ENCODE peak calls at places on chromosomes 4 and X, in nine cellular contexts. R, P, O, D, U, N, I, E and S are unnamed samples.

GRCh38 chrX:54325077-54325476 is 32.8 kb downstream of the WNK3 start:
- DNase-seq in R (no peak), P (no peak), O (no peak), D (no peak), U (no peak), N (no peak), I (no peak), E (no peak), S (no peak)

GRCh38 chr4:7824218-7824617 is 115.4 kb downstream of the AFAP1 start:
- DNase-seq in R (no peak), P (no peak), O (no peak), D (no peak), U (no peak), N (no peak), I (peak), E (no peak), S (no peak)

GRCh38 chrX:67612231-67612630 is 68.4 kb downstream of the AR start:
- DNase-seq in R (no peak), P (no peak), O (no peak), D (no peak), U (no peak), N (no peak), I (no peak), E (no peak), S (no peak)

GRCh38 chr4:130306566-130306965 is 1210.6 kb downstream of the C4orf33 start:
- DNase-seq in R (no peak), P (no peak), O (no peak), D (no peak), U (no peak), N (no peak), I (no peak), E (no peak), S (no peak)

GRCh38 chr4:184534511-184535391 is 60.4 kb upstream of the IRF2 start:
- DNase-seq in R (peak), P (no peak), O (no peak), D (no peak), U (no peak), N (no peak), I (peak), E (peak), S (no peak)

GRCh38 chr4:1767058-1767769 is 25.9 kb upstream of the FGFR3 start:
- DNase-seq in R (no peak), P (no peak), O (no peak), D (no peak), U (no peak), N (no peak), I (peak), E (peak), S (no peak)

GRCh38 chr4:7460591-7460990 is 25.9 kb upstream of the PSAPL1 start:
- DNase-seq in R (peak), P (no peak), O (peak), D (no peak), U (no peak), N (no peak), I (peak), E (no peak), S (no peak)

GRCh38 chr4:38723726-38724506 is 58.9 kb downstream of the TLR10 start:
- DNase-seq in R (no peak), P (no peak), O (no peak), D (no peak), U (peak), N (no peak), I (no peak), E (no peak), S (no peak)

GRCh38 chrX:1507511-1508463 is 29.2 kb downstream of the P2RY8 start:
- DNase-seq in R (no peak), P (no peak), O (no peak), D (no peak), U (no peak), N (no peak), I (no peak), E (no peak), S (no peak)

GRCh38 chr4:53015681-53016080 is 153.6 kb downstream of the RASL11B start:
- DNase-seq in R (peak), P (no peak), O (peak), D (no peak), U (peak), N (no peak), I (peak), E (peak), S (no peak)

GRCh38 chr4:155807021-155807420 is 48.2 kb downstream of the GUCY1B1 start:
- DNase-seq in R (no peak), P (no peak), O (no peak), D (no peak), U (no peak), N (no peak), I (peak), E (no peak), S (no peak)

GRCh38 chr4:79078339-79078738 is 139.1 kb upstream of the PAQR3 start:
- DNase-seq in R (no peak), P (no peak), O (peak), D (no peak), U (no peak), N (peak), I (no peak), E (no peak), S (no peak)

GRCh38 chr4:106809083-106809482 is 227.0 kb downstream of the DKK2 start:
- DNase-seq in R (peak), P (no peak), O (no peak), D (no peak), U (no peak), N (no peak), I (peak), E (peak), S (no peak)

GRCh38 chr4:74675673-74676279 is 118.5 kb downstream of the BTC start:
- DNase-seq in R (peak), P (no peak), O (no peak), D (no peak), U (peak), N (no peak), I (peak), E (peak), S (no peak)

GRCh38 chr4:7590205-7590604 is 155.5 kb upstream of the PSAPL1 start:
- DNase-seq in R (no peak), P (no peak), O (no peak), D (no peak), U (no peak), N (no peak), I (peak), E (no peak), S (no peak)

GRCh38 chr4:23906839-23907238 is 17.0 kb upstream of the PPARGC1A start:
- DNase-seq in R (no peak), P (no peak), O (no peak), D (no peak), U (no peak), N (no peak), I (no peak), E (no peak), S (no peak)

GRCh38 chrX:9794495-9794894 is 8.3 kb downstream of the SHROOM2 start:
- DNase-seq in R (no peak), P (no peak), O (no peak), D (no peak), U (peak), N (no peak), I (no peak), E (no peak), S (no peak)

DNA sequence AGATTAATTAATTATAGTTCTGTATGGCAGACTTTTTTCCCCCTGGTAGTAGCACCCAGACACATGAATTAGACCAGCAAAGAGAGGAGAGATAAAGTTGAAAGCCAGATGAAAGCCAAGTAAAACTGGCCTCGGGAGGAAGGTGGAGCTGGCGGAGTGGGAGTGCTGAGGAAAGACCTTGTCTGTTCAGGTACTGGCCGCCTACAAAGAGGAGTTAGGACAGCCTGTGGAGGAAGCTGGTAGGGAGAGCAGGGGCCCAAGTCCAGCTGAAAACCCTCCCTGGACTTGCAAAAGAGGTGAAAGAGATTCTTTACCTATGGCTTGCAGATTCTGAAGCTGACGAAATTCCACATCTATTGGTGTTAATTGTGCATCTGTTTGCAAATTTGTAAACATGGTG is 11.7 kb downstream of the SHROOM2 start:
- DNase-seq in R (no peak), P (no peak), O (no peak), D (no peak), U (no peak), N (no peak), I (no peak), E (peak), S (no peak)
- H3K4me3 ChIP-seq in R (no peak), P (no peak), O (no peak), D (no peak), U (no peak), N (no peak), I (no peak), E (no peak), S (no peak)

DNA sequence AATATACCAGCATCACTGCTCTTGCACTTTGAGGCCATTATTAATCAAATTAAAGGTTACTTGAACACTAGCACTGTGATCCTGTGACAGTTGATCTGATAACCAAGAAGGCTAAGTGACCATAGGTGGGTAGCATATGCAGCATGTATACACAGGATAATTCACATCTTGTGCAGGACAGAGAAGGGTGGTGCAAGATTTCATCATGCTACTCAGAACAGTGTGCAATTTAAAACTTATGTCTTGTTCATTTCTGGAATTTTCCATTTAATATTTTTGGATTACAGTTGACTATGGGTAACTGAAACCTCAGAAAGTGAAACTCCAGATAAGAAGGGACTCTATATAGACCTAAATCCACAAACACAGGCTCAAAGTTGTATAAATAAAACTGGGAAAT is 78.2 kb upstream of the PDE5A start:
- DNase-seq in R (no peak), P (no peak), O (no peak), D (no peak), U (no peak), N (no peak), I (no peak), E (no peak), S (no peak)
- H3K27ac ChIP-seq in R (no peak), P (no peak), O (no peak), D (no peak), U (no peak), N (no peak), I (no peak), E (no peak), S (no peak)

DNA sequence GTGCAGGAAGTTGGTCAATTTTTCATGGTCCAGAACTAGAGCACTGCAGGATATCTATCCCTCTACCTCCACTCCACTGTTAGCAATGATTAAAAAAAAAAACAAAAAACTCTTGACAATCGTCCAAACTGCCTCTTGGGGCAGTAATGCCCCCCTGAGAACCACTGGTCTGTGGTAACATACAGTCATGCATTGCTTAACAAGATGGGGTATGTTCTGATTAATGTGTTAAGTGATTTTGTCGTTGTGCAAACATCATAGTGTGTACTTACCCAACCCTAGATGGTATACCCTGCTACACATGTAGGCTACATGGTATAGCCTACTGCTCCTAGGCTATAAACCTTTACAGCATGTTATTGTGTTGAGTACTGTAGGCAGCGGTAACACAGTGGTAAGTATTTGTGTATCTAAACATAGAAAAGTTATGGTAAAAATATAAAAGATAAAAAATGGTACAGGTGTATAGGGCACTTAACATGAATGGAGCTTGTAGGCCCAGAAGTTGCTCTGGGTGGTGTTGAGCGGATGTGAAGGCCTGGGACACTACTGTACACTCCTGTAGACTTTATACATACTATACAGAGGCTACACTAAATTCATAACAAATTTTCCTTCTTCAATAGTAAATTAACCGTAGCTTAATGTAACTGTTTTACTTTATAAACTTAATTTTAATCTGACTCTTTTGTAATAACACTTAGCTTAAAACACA is 34.1 kb downstream of the ART3 start:
- DNase-seq in R (no peak), P (no peak), O (no peak), D (no peak), U (no peak), N (no peak), I (peak), E (no peak), S (no peak)
- TF ChIP-seq CTCF in R (peak), P (no peak), O (no peak), D (no peak), U (no peak), N (no peak), I (no peak), E (no peak), S (no peak)

DNA sequence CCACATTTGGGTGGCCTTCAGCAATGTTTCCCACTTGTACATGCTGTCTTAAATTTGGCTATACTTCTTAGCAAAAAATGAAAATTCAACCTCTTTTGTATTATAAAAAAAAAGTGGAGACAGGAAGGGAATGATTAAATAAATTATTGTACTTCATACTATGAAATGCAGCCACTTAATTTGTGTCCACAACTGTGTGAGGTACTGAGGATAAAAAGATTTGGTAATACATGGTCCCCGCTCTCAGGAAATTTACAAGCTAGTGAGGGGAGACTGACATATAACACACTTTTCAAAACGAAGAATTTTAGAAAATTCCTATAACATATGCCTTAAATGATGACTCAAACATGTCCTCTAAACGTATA is 105.0 kb downstream of the HNRNPD start:
- DNase-seq in R (no peak), P (no peak), O (no peak), D (no peak), U (no peak), N (no peak), I (no peak), E (no peak), S (no peak)
- H3K4me3 ChIP-seq in R (no peak), P (no peak), O (no peak), D (no peak), U (no peak), N (no peak), I (no peak), E (no peak), S (no peak)

GRCh38 chr4:3410401-3411135 is 31.2 kb upstream of the HGFAC start:
- DNase-seq in R (no peak), P (no peak), O (no peak), D (no peak), U (no peak), N (no peak), I (no peak), E (no peak), S (peak)

GRCh38 chr4:3413675-3414420 is 27.9 kb upstream of the HGFAC start:
- DNase-seq in R (no peak), P (no peak), O (peak), D (no peak), U (no peak), N (no peak), I (no peak), E (no peak), S (peak)

GRCh38 chr4:3411676-3412075 is 30.1 kb upstream of the HGFAC start:
- DNase-seq in R (no peak), P (no peak), O (peak), D (no peak), U (no peak), N (no peak), I (no peak), E (no peak), S (no peak)

GRCh38 chr4:3413217-3413671 is 28.5 kb upstream of the HGFAC start:
- DNase-seq in R (no peak), P (no peak), O (peak), D (no peak), U (no peak), N (no peak), I (no peak), E (no peak), S (peak)

DNA sequence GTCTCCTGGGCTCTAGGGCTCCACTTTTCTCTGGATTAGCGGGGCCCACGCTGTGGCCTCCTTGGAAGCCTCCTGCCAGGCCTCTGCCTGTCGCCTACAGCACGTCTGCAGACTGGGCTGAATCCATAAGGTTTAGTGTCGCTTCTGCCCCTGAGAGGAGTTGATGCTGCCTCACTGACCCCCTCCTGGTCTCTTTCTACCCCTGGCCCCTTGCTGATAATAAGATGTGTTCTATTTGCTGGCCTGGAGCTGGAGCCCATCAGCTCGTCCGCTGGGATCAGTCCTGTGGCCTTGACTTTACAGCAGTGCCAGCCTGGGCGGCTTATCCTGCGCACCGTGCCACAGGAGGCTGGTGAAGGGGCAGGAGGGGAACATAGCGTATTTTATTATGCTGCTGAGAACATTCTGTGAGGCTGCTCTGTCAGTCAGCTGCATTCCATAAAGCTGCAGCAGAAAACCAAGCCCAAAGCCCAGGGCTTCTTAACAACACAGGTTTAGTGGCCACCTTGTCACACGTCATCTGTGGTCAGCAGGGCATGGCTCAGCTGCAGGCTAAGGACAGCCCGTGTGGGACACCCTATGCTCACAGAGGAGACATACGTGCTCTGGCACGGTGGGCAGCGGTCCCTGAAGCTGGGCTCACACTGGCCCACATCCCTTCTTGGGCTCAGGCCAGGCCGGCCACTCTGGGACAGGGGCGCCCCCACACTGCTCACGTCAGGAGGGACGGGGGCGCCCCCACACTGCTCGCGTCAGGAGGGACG is 29.3 kb upstream of the HGFAC start:
- DNase-seq in R (no peak), P (no peak), O (peak), D (no peak), U (no peak), N (no peak), I (no peak), E (no peak), S (peak)
- H3K27ac ChIP-seq in R (no peak), P (no peak), O (no peak), D (no peak), U (no peak), N (no peak), I (no peak), E (no peak), S (no peak)